ENCODE peak calls at places on chromosomes 1 and 21, in nine cellular contexts. Q is GM23338, W is prostate gland, J is BJ, Z is GM06990, F is HepG2, M is HFF-Myc, O is astrocyte of the spinal cord, Y is cardiac fibroblast. S is an unnamed sample.

GRCh38 chr1:92987462-92987861 is 26.2 kb upstream of the DIPK1A start:
- DNase-seq in Y (no peak), F (no peak), W (no peak), O (no peak), Z (no peak), M (no peak), Q (no peak), J (no peak), S (no peak)

GRCh38 chr1:111704776-111705175 is 34.4 kb downstream of the INKA2 start:
- DNase-seq in O (no peak), Y (no peak), M (no peak), Q (no peak), Z (no peak), W (no peak), F (no peak), J (no peak), S (no peak)

GRCh38 chr21:29155118-29155932 is 24.9 kb downstream of the MAP3K7CL start:
- DNase-seq in W (peak; percentile 68), M (no peak), Y (peak; percentile 93), J (no peak), Z (no peak), O (peak; percentile 70), Q (peak; percentile 39), F (no peak), S (peak; percentile 59)

GRCh38 chr21:42575111-42575510 is 61.5 kb downstream of the SLC37A1 start:
- DNase-seq in F (no peak), W (no peak), M (no peak), Q (no peak), J (no peak), Z (no peak), O (no peak), Y (no peak), S (no peak)

GRCh38 chr1:162035241-162035640 is 11.6 kb upstream of the OLFML2B start:
- DNase-seq in J (no peak), Y (no peak), O (no peak), Q (no peak), F (peak; percentile 10), M (no peak), W (no peak), Z (no peak), S (no peak)

GRCh38 chr1:184210822-184211221 is 159.3 kb downstream of the TSEN15 start:
- DNase-seq in O (no peak), Q (peak; percentile 40), Z (no peak), F (no peak), J (no peak), W (no peak), Y (no peak), M (no peak), S (no peak)

GRCh38 chr1:230681599-230681998 is 32.3 kb downstream of the AGT start:
- DNase-seq in Y (peak; percentile 81), O (peak; percentile 86), Q (no peak), J (peak; percentile 19), Z (no peak), M (peak; percentile 61), W (peak; percentile 53), F (peak; percentile 77), S (peak; percentile 69)

GRCh38 chr1:18955442-18956188 is 861 bp downstream of the IFFO2 start:
- DNase-seq in Y (peak; percentile 52), M (no peak), Z (peak; percentile 66), O (no peak), W (peak; percentile 43), Q (peak; percentile 84), F (no peak), J (no peak), S (no peak)

GRCh38 chr1:30648408-30649000 is 74.9 kb downstream of the MATN1 start:
- DNase-seq in J (no peak), M (no peak), Q (no peak), Y (no peak), O (no peak), F (no peak), W (no peak), Z (no peak), S (no peak)

GRCh38 chr1:23421752-23422312 is 2.7 kb downstream of the TCEA3 start:
- DNase-seq in M (peak; percentile 77), O (peak; percentile 32), J (no peak), Q (no peak), W (no peak), Y (peak; percentile 68), F (peak; percentile 51), Z (no peak), S (no peak)

GRCh38 chr1:220804202-220804586 is 17.5 kb downstream of the MTARC1 start:
- DNase-seq in W (no peak), Q (no peak), Y (no peak), M (no peak), Z (no peak), O (no peak), J (no peak), F (no peak), S (no peak)

GRCh38 chr1:226602186-226603029 is 53.8 kb downstream of the STUM start:
- DNase-seq in F (no peak), Y (peak; percentile 94), M (peak; percentile 87), Z (no peak), Q (no peak), J (peak; percentile 91), O (peak; percentile 2), W (no peak), S (no peak)

GRCh38 chr21:43330306-43330881 is 96.5 kb downstream of the SIK1 start:
- DNase-seq in Q (no peak), Z (no peak), Y (no peak), W (no peak), J (no peak), F (no peak), M (no peak), O (no peak), S (no peak)

GRCh38 chr1:22662318-22662717 is 9.3 kb downstream of the C1QB start:
- DNase-seq in Y (no peak), J (no peak), M (no peak), Z (no peak), O (no peak), F (no peak), W (no peak), Q (peak; percentile 80), S (no peak)

GRCh38 chr21:42062543-42063022 is 8.5 kb upstream of the UMODL1 start:
- DNase-seq in W (no peak), Q (no peak), J (no peak), Z (peak; percentile 92), M (no peak), F (no peak), O (no peak), Y (no peak), S (no peak)

GRCh38 chr1:231776006-231776707 is 149.6 kb downstream of the DISC1 start:
- DNase-seq in O (peak; percentile 70), Z (no peak), F (no peak), Q (no peak), W (no peak), J (peak; percentile 60), Y (peak; percentile 65), M (no peak), S (peak; percentile 91)

GRCh38 chr1:223228931-223229528 is 86.0 kb upstream of the TLR5 start:
- DNase-seq in M (no peak), Z (no peak), Q (no peak), W (no peak), F (no peak), J (no peak), O (no peak), Y (no peak), S (no peak)

GRCh38 chr1:223230161-223230881 is 87.3 kb upstream of the TLR5 start:
- DNase-seq in Z (no peak), Q (no peak), M (no peak), W (no peak), J (peak; percentile 49), F (no peak), Y (peak; percentile 58), O (peak; percentile 88), S (peak; percentile 86)

GRCh38 chr1:223231011-223231572 is 88.0 kb upstream of the TLR5 start:
- DNase-seq in Q (no peak), Z (no peak), W (no peak), Y (no peak), O (no peak), M (no peak), J (no peak), F (no peak), S (no peak)

GRCh38 chr1:223228201-223228600 is 85.2 kb upstream of the TLR5 start:
- DNase-seq in O (no peak), M (no peak), Y (no peak), F (no peak), Z (no peak), Q (no peak), J (no peak), W (no peak), S (no peak)

DNA sequence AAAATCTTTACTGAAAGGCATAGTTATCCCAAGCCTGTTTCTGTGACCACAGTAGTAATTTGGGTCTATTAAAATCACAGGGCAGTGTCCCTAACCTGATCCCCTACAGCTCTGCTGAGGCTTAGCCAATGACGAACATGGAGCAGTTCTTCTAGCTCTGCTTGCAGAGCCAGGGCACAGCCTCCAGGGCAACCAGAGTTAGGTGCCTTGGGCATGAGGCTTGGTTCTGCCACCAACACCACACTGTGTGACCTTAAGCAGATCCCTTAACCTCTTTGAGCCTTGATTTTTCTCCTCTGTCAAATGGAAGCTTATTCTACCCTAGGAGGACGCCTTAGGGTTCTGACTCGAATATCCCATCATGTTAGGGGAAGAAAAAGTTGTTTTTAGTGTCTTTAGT is 86.7 kb upstream of the TLR5 start:
- DNase-seq in Z (no peak), J (no peak), Q (no peak), F (no peak), Y (no peak), W (no peak), M (no peak), O (peak; percentile 3), S (no peak)
- H3K4me3 ChIP-seq in Z (no peak overlapping the region), J (no peak overlapping the region), Q (no peak overlapping the region), F (no peak overlapping the region), Y (no peak overlapping the region), W (no peak overlapping the region), M (no peak overlapping the region), O (no peak overlapping the region), S (no peak overlapping the region)

GRCh38 chr21:45823100-45823681 is 158.4 kb upstream of the COL6A1 start:
- DNase-seq in Q (no peak), Z (no peak), O (no peak), F (no peak), M (no peak), Y (no peak), W (no peak), J (no peak), S (no peak)
- TF ChIP-seq CTCF in Q (no peak), Z (no peak), O (no peak), F (no peak), M (no peak), Y (no peak), W (no peak), J (no peak), S (no peak)

DNA sequence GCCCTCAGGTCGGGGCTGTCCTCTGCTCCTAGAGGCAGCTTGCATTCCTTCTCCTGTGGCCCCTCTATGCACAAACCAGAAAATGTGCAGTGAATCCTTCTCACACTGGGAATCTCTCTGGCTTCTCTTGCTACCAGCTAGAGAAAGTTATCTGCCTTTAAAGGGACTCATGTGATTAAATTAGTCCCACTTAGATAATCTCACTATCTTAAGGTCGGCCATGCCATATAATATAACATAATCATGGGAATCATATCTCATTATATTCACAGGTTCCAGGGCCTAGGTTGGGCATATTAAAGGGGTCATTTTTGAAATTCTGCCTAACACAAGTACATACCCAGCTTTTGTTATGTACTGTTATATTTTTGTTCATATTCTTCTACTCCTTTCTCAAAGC is 31.4 kb downstream of the PTGFR start:
- DNase-seq in Z (no peak), Y (no peak), J (no peak), Q (no peak), W (no peak), O (no peak), F (no peak), M (no peak), S (no peak)
- H3K4me3 ChIP-seq in Z (no peak overlapping the region), Y (no peak overlapping the region), J (no peak overlapping the region), Q (no peak overlapping the region), W (no peak overlapping the region), O (no peak overlapping the region), F (no peak overlapping the region), M (no peak overlapping the region), S (no peak overlapping the region)

GRCh38 chr1:153141377-153141776 is 9.3 kb downstream of the SPRR2G start:
- DNase-seq in Z (no peak), O (no peak), W (no peak), J (no peak), M (no peak), Y (no peak), Q (no peak), F (no peak), S (no peak)
- TF ChIP-seq CTCF in Z (no peak), O (no peak), W (no peak), J (no peak), M (no peak), Y (no peak), Q (no peak), F (no peak), S (no peak)

S was measured in astrocyte of the cerebellum.